ENCODE peak calls at places on chromosomes 2 and 18, in six cellular contexts. B is SK-N-SH, N is GM12878, G is K562, Y is HCT116, P is H1. X is an unnamed sample.

GRCh38 chr2:113218283-113219091 is 44.7 kb downstream of the PSD4 start:
- DNase-seq in B (no peak), N (no peak), G (no peak), Y (no peak), P (no peak), X (no peak)

GRCh38 chr2:21822505-21822904 is 698.7 kb downstream of the TDRD15 start:
- DNase-seq in B (no peak), N (no peak), G (no peak), Y (no peak), P (no peak), X (no peak)

GRCh38 chr2:47076586-47077441 is 78.3 kb downstream of the STPG4 start:
- DNase-seq in B (peak; percentile 62), N (no peak), G (no peak), Y (peak; percentile 94), P (no peak), X (no peak)

GRCh38 chr2:120805011-120805410 is 69.3 kb downstream of the GLI2 start:
- DNase-seq in B (no peak), N (no peak), G (no peak), Y (no peak), P (no peak), X (no peak)

GRCh38 chr2:241950413-241950863 is 80.9 kb downstream of the RTP5 start:
- DNase-seq in B (no peak), N (no peak), G (no peak), Y (no peak), P (no peak), X (no peak)

GRCh38 chr2:33000986-33001385 is 54.2 kb downstream of the LTBP1 start:
- DNase-seq in B (no peak), N (no peak), G (no peak), Y (no peak), P (no peak), X (no peak)

GRCh38 chr2:15942711-15943345 is 2.5 kb downstream of the MYCN start:
- DNase-seq in B (no peak), N (no peak), G (no peak), Y (no peak), P (no peak), X (no peak)

GRCh38 chr2:136645458-136645857 is 119.9 kb upstream of the THSD7B start:
- DNase-seq in B (no peak), N (no peak), G (no peak), Y (no peak), P (no peak), X (no peak)

GRCh38 chr2:74982581-74982980 is 24.1 kb downstream of the POLE4 start:
- DNase-seq in B (no peak), N (no peak), G (no peak), Y (no peak), P (no peak), X (no peak)

GRCh38 chr2:202377308-202377736 is 1.2 kb downstream of the BMPR2 start:
- DNase-seq in B (peak; percentile 65), N (no peak), G (peak; percentile 13), Y (no peak), P (peak; percentile 61), X (no peak)

GRCh38 chr2:63226297-63226696 is 175.7 kb downstream of the OTX1 start:
- DNase-seq in B (no peak), N (no peak), G (no peak), Y (no peak), P (no peak), X (no peak)

GRCh38 chr2:120283649-120284048 is 31.0 kb downstream of the RALB start:
- DNase-seq in B (no peak), N (no peak), G (no peak), Y (no peak), P (no peak), X (peak; percentile 36)

GRCh38 chr2:236939751-236940229 is 145.9 kb upstream of the COPS8 start:
- DNase-seq in B (no peak), N (no peak), G (no peak), Y (no peak), P (peak; percentile 22), X (no peak)

GRCh38 chr2:169260846-169261245 is 101.5 kb downstream of the LRP2 start:
- DNase-seq in B (no peak), N (no peak), G (no peak), Y (no peak), P (no peak), X (no peak)

GRCh38 chr2:230711224-230711623 is 1.4 kb upstream of the CAB39 start:
- DNase-seq in B (no peak), N (no peak), G (no peak), Y (no peak), P (no peak), X (no peak)

GRCh38 chr2:229445501-229446294 is 174.6 kb upstream of the PID1 start:
- DNase-seq in B (no peak), N (no peak), G (no peak), Y (no peak), P (no peak), X (no peak)

GRCh38 chr2:43745457-43745856 is 28.4 kb upstream of the DYNC2LI1 start:
- DNase-seq in B (no peak), N (no peak), G (no peak), Y (no peak), P (no peak), X (no peak)

GRCh38 chr2:200852605-200853004 is 11.9 kb downstream of the CLK1 start:
- DNase-seq in B (no peak), N (no peak), G (no peak), Y (no peak), P (no peak), X (no peak)

GRCh38 chr2:73053316-73054114 is 18.0 kb downstream of the SFXN5 start:
- DNase-seq in B (no peak), N (no peak), G (no peak), Y (no peak), P (no peak), X (no peak)

GRCh38 chr18:48138211-48138610 is 207.8 kb upstream of the SMAD2 start:
- DNase-seq in B (no peak), N (no peak), G (no peak), Y (no peak), P (no peak), X (no peak)

GRCh38 chr2:127270663-127271062 is 23.3 kb downstream of the ERCC3 start:
- DNase-seq in B (no peak), N (no peak), G (no peak), Y (no peak), P (no peak), X (no peak)

GRCh38 chr18:61216086-61216485 is 117.1 kb upstream of the CDH20 start:
- DNase-seq in B (no peak), N (no peak), G (no peak), Y (no peak), P (no peak), X (no peak)
- TF ChIP-seq YY1 in B (no peak), N (no peak), G (no peak), Y (no peak), P (no peak), X (no peak)

GRCh38 chr18:51537487-51537886 is 340.0 kb upstream of the MEX3C start:
- DNase-seq in B (peak; percentile 50), N (peak; percentile 2), G (no peak), Y (no peak), P (no peak), X (no peak)
- TF ChIP-seq YY1 in B (no peak), N (no peak), G (no peak), Y (no peak), P (no peak), X (no peak)

GRCh38 chr2:66057844-66058243 is 377.1 kb upstream of the MEIS1 start:
- DNase-seq in B (peak; percentile 18), N (no peak), G (no peak), Y (no peak), P (no peak), X (no peak)

GRCh38 chr2:66058675-66059074 is 376.2 kb upstream of the MEIS1 start:
- DNase-seq in B (no peak), N (no peak), G (no peak), Y (no peak), P (no peak), X (no peak)

GRCh38 chr2:66059332-66059731 is 375.6 kb upstream of the MEIS1 start:
- DNase-seq in B (no peak), N (no peak), G (no peak), Y (no peak), P (no peak), X (no peak)
- TF ChIP-seq YY1 in B (no peak), N (no peak), G (no peak), Y (no peak), P (no peak), X (no peak)

GRCh38 chr2:3597567-3597966 is 2.7 kb downstream of the COLEC11 start:
- DNase-seq in B (no peak), N (no peak), G (no peak), Y (no peak), P (no peak), X (no peak)

GRCh38 chr2:3596891-3597290 is 2.0 kb downstream of the COLEC11 start:
- DNase-seq in B (no peak), N (no peak), G (no peak), Y (no peak), P (no peak), X (no peak)

GRCh38 chr2:3595985-3596384 is 1.1 kb downstream of the COLEC11 start:
- DNase-seq in B (peak; percentile 55), N (no peak), G (no peak), Y (no peak), P (no peak), X (no peak)

GRCh38 chr2:3595409-3595808 is 497 bp downstream of the COLEC11 start:
- DNase-seq in B (peak; percentile 78), N (no peak), G (no peak), Y (no peak), P (no peak), X (no peak)

DNA sequence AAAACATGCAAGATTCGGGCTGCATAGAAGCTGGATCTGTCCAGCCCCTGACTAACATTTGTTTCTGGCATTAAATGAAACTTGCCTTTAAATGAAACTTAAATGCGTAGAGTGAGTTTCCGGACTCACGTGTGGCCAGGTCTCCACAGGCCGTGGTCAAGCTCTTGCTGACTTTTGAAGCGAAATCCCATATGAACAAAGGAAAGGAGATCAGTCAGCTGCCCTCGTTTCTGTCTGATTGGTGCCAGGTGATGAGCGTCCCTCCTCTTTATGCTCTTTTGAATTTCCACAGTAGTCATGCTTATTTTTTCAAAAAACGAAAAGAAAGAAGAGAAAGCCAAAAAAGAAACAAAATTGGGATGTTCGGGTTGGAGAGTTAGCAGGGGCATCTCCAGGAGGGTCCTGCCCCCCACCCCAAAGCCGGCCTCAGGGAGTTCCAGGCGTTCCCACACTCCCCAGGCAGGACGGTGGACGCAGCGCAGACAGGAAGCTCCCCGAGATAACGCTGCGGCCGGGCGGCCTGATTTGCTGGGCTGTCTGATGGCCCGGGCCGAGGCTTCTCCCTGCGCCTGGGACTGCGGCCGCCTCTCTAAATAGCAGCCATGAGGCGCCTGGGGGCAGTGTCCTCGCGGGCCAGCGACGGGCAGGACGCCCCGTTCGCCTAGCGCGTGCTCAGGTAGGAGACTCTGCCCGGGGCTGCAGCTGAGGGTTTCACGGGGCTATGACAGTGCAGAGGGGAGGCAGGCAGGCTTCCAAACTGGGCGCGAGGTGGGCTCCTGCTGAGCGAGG is at the start of gene COLEC11:
- DNase-seq in B (peak; percentile 96), N (no peak), G (peak; percentile 58), Y (no peak), P (peak; percentile 62), X (no peak)
- TF ChIP-seq YY1 in B (no peak), N (no peak), G (peak; percentile 24), Y (no peak), P (no peak), X (no peak)